ENCODE peak calls at places on chromosomes 7 and 10, in ten cellular contexts. H is neural progenitor cell; G is transverse colon; C is NCI-H1105 treated with DMSO at 0.1 percent for 48 hours; Z is OCI-LY7; X is T1000; L is NCI-H345; P is uterus; Y is substantia nigra; R is activated naive CD8-positive, alpha-beta T cell treated with anti-CD3 and anti-CD28 coated beads for 36 hours. D is an unnamed sample.

GRCh38 chr10:101062231-101063161 is 707 bp downstream of the KAZALD1 start:
- DNase-seq in P (peak), Z (peak), H (peak), L (peak), Y (no peak), R (peak), C (peak), G (peak), X (no peak), D (peak)

GRCh38 chr7:26534649-26535482 is 243.2 kb downstream of the SNX10 start:
- DNase-seq in R (no peak), L (peak), P (no peak), X (no peak), Y (no peak), H (no peak), Z (no peak), C (peak), G (no peak), D (peak)

GRCh38 chr7:3260425-3260762 is 40.7 kb upstream of the SDK1 start:
- DNase-seq in P (peak), Y (no peak), G (no peak), R (no peak), H (no peak), C (no peak), X (no peak), Z (no peak), L (no peak), D (no peak)

GRCh38 chr10:61992683-61993629 is 91.5 kb downstream of the ARID5B start:
- DNase-seq in Y (no peak), R (peak), X (no peak), C (peak), P (peak), Z (peak), L (no peak), H (no peak), G (peak), D (no peak)

GRCh38 chr10:117929321-117930067 is 117.2 kb downstream of the RAB11FIP2 start:
- DNase-seq in L (no peak), H (peak), R (no peak), C (no peak), Z (no peak), P (no peak), G (no peak), Y (no peak), X (no peak), D (peak)

GRCh38 chr7:1083729-1084657 is 3.9 kb upstream of the GPER1 start:
- DNase-seq in C (no peak), L (no peak), P (peak), R (no peak), Z (no peak), Y (no peak), X (no peak), G (peak), H (no peak), D (no peak)

GRCh38 chr10:102231357-102232318 is 5.5 kb downstream of the ELOVL3 start:
- DNase-seq in Z (peak), L (peak), R (peak), C (peak), Y (no peak), G (peak), H (peak), X (peak), P (no peak), D (peak)

GRCh38 chr7:149714910-149715471 is 58.4 kb downstream of the ZNF467 start:
- DNase-seq in R (no peak), L (peak), G (peak), Y (no peak), X (no peak), H (no peak), Z (no peak), C (no peak), P (peak), D (no peak)

GRCh38 chr10:119734396-119735332 is 8.8 kb downstream of the INPP5F start:
- DNase-seq in R (no peak), Z (no peak), G (no peak), C (no peak), P (no peak), H (no peak), Y (no peak), L (no peak), X (no peak), D (peak)

GRCh38 chr10:48608279-48608681 is 3.4 kb upstream of the ARHGAP22 start:
- DNase-seq in X (no peak), H (peak), C (peak), P (no peak), Y (no peak), Z (peak), L (peak), R (peak), G (peak), D (peak)

GRCh38 chr7:107692501-107692900 is 31.9 kb downstream of the SLC26A4 start:
- DNase-seq in Y (no peak), P (no peak), X (no peak), G (no peak), H (no peak), C (no peak), R (no peak), L (no peak), Z (no peak), D (no peak)

D was measured in NCI-H2171 treated with DMSO at 0.1 percent for 48 hours.